ENCODE peak calls at places on chromosomes 12 and 14, in eight cellular contexts. Q, X, A, Z, N, O, F and I are unnamed samples.

GRCh38 chr12:123678981-123679380 is 8.1 kb downstream of the TCTN2 start:
- DNase-seq in Q (no peak), X (no peak), A (no peak), Z (no peak), N (no peak), O (no peak), F (no peak), I (no peak)

GRCh38 chr14:79613625-79614024 is 597.7 kb downstream of the DIO2 start:
- DNase-seq in Q (no peak), X (no peak), A (no peak), Z (no peak), N (no peak), O (no peak), F (no peak), I (no peak)

GRCh38 chr12:75196408-75196807 is 13.2 kb downstream of the KCNC2 start:
- DNase-seq in Q (no peak), X (no peak), A (no peak), Z (no peak), N (no peak), O (no peak), F (no peak), I (no peak)

GRCh38 chr12:108980831-108981618 is 39.8 kb downstream of the SVOP start:
- DNase-seq in Q (no peak), X (no peak), A (no peak), Z (no peak), N (peak), O (no peak), F (no peak), I (peak)

GRCh38 chr12:18160901-18161300 is 70.9 kb upstream of the RERGL start:
- DNase-seq in Q (no peak), X (no peak), A (no peak), Z (no peak), N (no peak), O (no peak), F (no peak), I (no peak)

GRCh38 chr14:70919774-70920173 is 12.5 kb downstream of the PCNX1 start:
- DNase-seq in Q (no peak), X (no peak), A (no peak), Z (no peak), N (no peak), O (no peak), F (no peak), I (no peak)

GRCh38 chr12:109308534-109309440 is at the start of gene FOXN4:
- DNase-seq in Q (no peak), X (no peak), A (no peak), Z (peak), N (no peak), O (no peak), F (no peak), I (no peak)

GRCh38 chr12:19525236-19525635 is 85.9 kb downstream of the AEBP2 start:
- DNase-seq in Q (no peak), X (no peak), A (no peak), Z (no peak), N (no peak), O (no peak), F (no peak), I (no peak)

GRCh38 chr12:118680361-118680963 is 300.9 kb upstream of the SRRM4 start:
- DNase-seq in Q (peak), X (no peak), A (no peak), Z (no peak), N (no peak), O (no peak), F (no peak), I (no peak)

GRCh38 chr14:21300892-21301291 is 21.0 kb downstream of the RPGRIP1 start:
- DNase-seq in Q (peak), X (peak), A (peak), Z (peak), N (peak), O (no peak), F (peak), I (no peak)

GRCh38 chr14:38357557-38357956 is 101.7 kb upstream of the CLEC14A start:
- DNase-seq in Q (no peak), X (no peak), A (no peak), Z (no peak), N (peak), O (peak), F (no peak), I (peak)

GRCh38 chr14:91113829-91114078 is at the start of gene DGLUCY:
- DNase-seq in Q (no peak), X (no peak), A (no peak), Z (peak), N (peak), O (no peak), F (no peak), I (no peak)

GRCh38 chr14:96198430-96199133 is 6.1 kb upstream of the BDKRB2 start:
- DNase-seq in Q (no peak), X (no peak), A (no peak), Z (no peak), N (no peak), O (no peak), F (no peak), I (no peak)

GRCh38 chr12:54716284-54716683 is 68.1 kb upstream of the DCD start:
- DNase-seq in Q (no peak), X (no peak), A (no peak), Z (no peak), N (no peak), O (no peak), F (no peak), I (no peak)

GRCh38 chr12:53744730-53745129 is 7.0 kb downstream of the CISTR start:
- DNase-seq in Q (no peak), X (no peak), A (no peak), Z (no peak), N (no peak), O (no peak), F (no peak), I (no peak)

GRCh38 chr14:64720190-64720589 is 16.0 kb downstream of the PLEKHG3 start:
- DNase-seq in Q (no peak), X (no peak), A (peak), Z (no peak), N (peak), O (peak), F (no peak), I (peak)

GRCh38 chr14:58985786-58986185 is 202.7 kb upstream of the DAAM1 start:
- DNase-seq in Q (no peak), X (no peak), A (no peak), Z (no peak), N (no peak), O (no peak), F (no peak), I (no peak)

GRCh38 chr14:92785601-92786426 is 8.3 kb upstream of the GOLGA5 start:
- DNase-seq in Q (no peak), X (no peak), A (no peak), Z (no peak), N (peak), O (peak), F (no peak), I (peak)

GRCh38 chr12:96981053-96981452 is 74.0 kb downstream of the NEDD1 start:
- DNase-seq in Q (peak), X (no peak), A (no peak), Z (no peak), N (peak), O (peak), F (no peak), I (peak)

GRCh38 chr12:106428379-106428778 is 70.8 kb downstream of the POLR3B start:
- DNase-seq in Q (peak), X (no peak), A (no peak), Z (no peak), N (no peak), O (no peak), F (no peak), I (no peak)

GRCh38 chr12:112303004-112303403 is 79.2 kb downstream of the HECTD4 start:
- DNase-seq in Q (no peak), X (peak), A (no peak), Z (peak), N (peak), O (peak), F (no peak), I (peak)

GRCh38 chr12:114499338-114499737 is 93.4 kb upstream of the TBX5 start:
- DNase-seq in Q (no peak), X (no peak), A (no peak), Z (no peak), N (peak), O (no peak), F (no peak), I (no peak)

GRCh38 chr14:61472801-61473376 is 151.5 kb downstream of the PRKCH start:
- DNase-seq in Q (no peak), X (peak), A (no peak), Z (peak), N (no peak), O (no peak), F (no peak), I (no peak)

GRCh38 chr14:76863724-76864407 is 37.7 kb downstream of the LRRC74A start:
- DNase-seq in Q (peak), X (no peak), A (no peak), Z (no peak), N (no peak), O (no peak), F (no peak), I (no peak)

GRCh38 chr14:79186523-79186922 is 1016.4 kb downstream of the NRXN3 start:
- DNase-seq in Q (no peak), X (no peak), A (no peak), Z (no peak), N (peak), O (no peak), F (no peak), I (peak)

GRCh38 chr12:132773077-132774020 is 11.7 kb upstream of the ANKLE2 start:
- DNase-seq in Q (no peak), X (no peak), A (no peak), Z (no peak), N (no peak), O (no peak), F (no peak), I (no peak)

GRCh38 chr12:116202433-116202832 is 75.1 kb downstream of the MED13L start:
- DNase-seq in Q (peak), X (no peak), A (no peak), Z (no peak), N (no peak), O (no peak), F (no peak), I (no peak)

GRCh38 chr12:56020437-56021189 is at the start of gene IKZF4:
- DNase-seq in Q (peak), X (no peak), A (no peak), Z (no peak), N (no peak), O (no peak), F (no peak), I (no peak)

GRCh38 chr14:61704554-61704953 is 9.2 kb downstream of the HIF1A start:
- DNase-seq in Q (no peak), X (no peak), A (no peak), Z (no peak), N (no peak), O (no peak), F (no peak), I (no peak)

GRCh38 chr12:115857923-115858322 is 419.6 kb downstream of the MED13L start:
- DNase-seq in Q (no peak), X (no peak), A (no peak), Z (no peak), N (no peak), O (no peak), F (no peak), I (no peak)

GRCh38 chr12:108821407-108822397 is 35.7 kb downstream of the SSH1 start:
- DNase-seq in Q (no peak), X (no peak), A (no peak), Z (no peak), N (no peak), O (no peak), F (no peak), I (no peak)